ENCODE peak calls at places on chromosomes 2 and 18, in four cellular contexts. L is CD8-positive, alpha-beta T cell; A is heart right ventricle; V is left lung. W is an unnamed sample.
A peak's percentile ranks its signal among the peaks of the same experiment; 100 is the strongest.

GRCh38 chr2:71682341-71682740 is 229.0 kb downstream of the DYSF start:
- DNase-seq in V (peak; percentile 19), L (no peak), A (no peak), W (no peak)

GRCh38 chr2:185245806-185246205 is 492.8 kb upstream of the FSIP2 start:
- DNase-seq in A (peak; percentile 5), L (no peak), V (no peak), W (no peak)

GRCh38 chr2:218569038-218569431 is 396 bp downstream of the CNOT9 start:
- DNase-seq in A (no peak), V (peak; percentile 44), L (peak; percentile 35), W (peak; percentile 23)

GRCh38 chr2:158716091-158716815 is 78.9 kb upstream of the DAPL1 start:
- DNase-seq in L (no peak), A (peak; percentile 88), V (no peak), W (no peak)

GRCh38 chr2:186726938-186727337 is 33.1 kb downstream of the FAM171B start:
- DNase-seq in V (no peak), A (no peak), L (no peak), W (no peak)

GRCh38 chr2:19312949-19313348 is 45.5 kb downstream of the OSR1 start:
- DNase-seq in L (no peak), V (no peak), A (no peak), W (peak; percentile 3)

GRCh38 chr2:240182966-240183365 is 42.5 kb upstream of the OTOS start:
- DNase-seq in V (peak; percentile 5), L (no peak), A (no peak), W (no peak)

GRCh38 chr2:137689549-137689948 is 274.7 kb upstream of the HNMT start:
- DNase-seq in L (no peak), V (no peak), A (no peak), W (no peak)

GRCh38 chr2:133780099-133780996 is 212.1 kb upstream of the NCKAP5 start:
- DNase-seq in A (peak; percentile 69), V (no peak), L (no peak), W (peak; percentile 46)

GRCh38 chr2:61421611-61422010 is 49.3 kb downstream of the USP34 start:
- DNase-seq in A (no peak), L (no peak), V (no peak), W (no peak)

GRCh38 chr2:158949300-158949699 is 19.1 kb upstream of the TANC1 start:
- DNase-seq in V (no peak), L (no peak), A (no peak), W (no peak)

GRCh38 chr18:48136051-48136543 is 205.6 kb upstream of the SMAD2 start:
- DNase-seq in L (no peak), A (no peak), V (peak; percentile 31), W (no peak)

GRCh38 chr18:55968550-55968949 is 380.6 kb upstream of the TCF4 start:
- DNase-seq in V (no peak), A (no peak), L (no peak), W (no peak)

GRCh38 chr18:66616523-66616983 is 12.7 kb upstream of the CDH19 start:
- DNase-seq in V (no peak), A (no peak), L (no peak), W (peak; percentile 17)

GRCh38 chr18:76258209-76258608 is 236.8 kb downstream of the ZNF516 start:
- DNase-seq in A (no peak), V (no peak), L (no peak), W (no peak)

GRCh38 chr18:44767807-44768206 is 87.1 kb downstream of the SETBP1 start:
- DNase-seq in L (no peak), V (no peak), A (no peak), W (no peak)

GRCh38 chr2:223654384-223654915 is 52.3 kb upstream of the SCG2 start:
- DNase-seq in L (no peak), V (no peak), A (no peak), W (no peak)

GRCh38 chr2:26595146-26595545 is 46.0 kb downstream of the CIB4 start:
- DNase-seq in A (no peak), L (no peak), V (peak; percentile 10), W (no peak)

GRCh38 chr2:225494100-225494459 is 94.6 kb downstream of the NYAP2 start:
- DNase-seq in V (no peak), A (no peak), L (no peak), W (no peak)

GRCh38 chr2:20599861-20600461 is 50.9 kb downstream of the HS1BP3 start:
- DNase-seq in A (no peak), L (no peak), V (peak; percentile 14), W (no peak)

GRCh38 chr18:47929681-47930085 is 776 bp downstream of the SMAD2 start:
- DNase-seq in L (no peak), A (peak; percentile 10), V (no peak), W (no peak)

GRCh38 chr2:144659731-144660275 is 139.9 kb upstream of the ZEB2 start:
- DNase-seq in L (peak; percentile 37), A (no peak), V (peak; percentile 76), W (no peak)

GRCh38 chr2:46239847-46240181 is 57.4 kb upstream of the EPAS1 start:
- DNase-seq in L (peak; percentile 22), V (no peak), A (no peak), W (peak; percentile 82)

GRCh38 chr2:206462240-206462854 is 19.0 kb downstream of the ADAM23 start:
- DNase-seq in A (no peak), V (no peak), L (no peak), W (no peak)

GRCh38 chr2:160005908-160006307 is 56.5 kb downstream of the PLA2R1 start:
- DNase-seq in A (no peak), V (no peak), L (no peak), W (no peak)

GRCh38 chr2:240200230-240201051 is 60.0 kb upstream of the OTOS start:
- DNase-seq in L (no peak), A (no peak), V (no peak), W (peak; percentile 3)

GRCh38 chr2:202703091-202703490 is 68.3 kb downstream of the FAM117B start:
- DNase-seq in V (no peak), A (no peak), L (no peak), W (no peak)

GRCh38 chr2:210363261-210363660 is 48.3 kb upstream of the MYL1 start:
- DNase-seq in V (no peak), A (no peak), L (no peak), W (peak; percentile 43)

GRCh38 chr18:9137168-9138066 is 836 bp downstream of the ANKRD12 start:
- DNase-seq in V (peak; percentile 67), L (peak; percentile 62), A (peak; percentile 58), W (peak; percentile 45)

GRCh38 chr18:35158728-35159443 is 81.9 kb upstream of the ZNF397 start:
- DNase-seq in V (no peak), L (no peak), A (no peak), W (peak; percentile 58)

GRCh38 chr2:241882090-241882625 is 12.6 kb downstream of the RTP5 start:
- DNase-seq in L (no peak), V (peak; percentile 57), A (peak; percentile 46), W (no peak)

GRCh38 chr18:8499810-8500663 is 109.2 kb upstream of the RAB12 start:
- DNase-seq in L (no peak), V (no peak), A (no peak), W (no peak)

GRCh38 chr2:234678721-234679120 is 181.8 kb upstream of the ARL4C start:
- DNase-seq in L (no peak), A (no peak), V (no peak), W (no peak)

GRCh38 chr2:174014021-174014698 is 49.0 kb upstream of the SP3 start:
- DNase-seq in V (no peak), L (no peak), A (no peak), W (no peak)

GRCh38 chr2:105103481-105103880 is 65.6 kb downstream of the MRPS9 start:
- DNase-seq in L (no peak), A (no peak), V (no peak), W (no peak)
- H3K4me3 ChIP-seq in L (no peak overlapping the region), A (no peak overlapping the region), V (no peak overlapping the region), W (no peak overlapping the region)

DNA sequence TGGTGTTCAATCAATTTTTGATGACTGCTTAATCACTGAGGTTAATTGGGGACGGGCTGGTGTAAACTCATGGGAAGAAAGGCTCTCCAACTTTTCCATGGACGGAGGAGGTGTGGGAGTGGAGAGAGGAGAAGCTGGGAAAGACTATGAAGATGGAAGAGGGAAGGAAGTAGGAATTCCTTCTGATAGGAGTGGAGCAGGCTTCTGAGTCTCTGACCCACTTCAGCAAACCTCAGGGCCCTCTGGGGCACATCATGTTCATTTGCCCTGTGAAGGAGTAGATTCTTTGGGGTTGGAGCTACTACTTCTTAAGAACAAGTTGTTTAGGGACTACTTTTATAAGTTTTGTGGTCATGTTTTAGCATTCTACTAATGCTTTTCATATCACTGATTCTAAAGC is 87.0 kb upstream of the MAP4K3 start:
- DNase-seq in L (no peak), V (no peak), A (no peak), W (no peak)
- H3K4me3 ChIP-seq in L (no peak overlapping the region), V (no peak overlapping the region), A (no peak overlapping the region), W (no peak overlapping the region)

DNA sequence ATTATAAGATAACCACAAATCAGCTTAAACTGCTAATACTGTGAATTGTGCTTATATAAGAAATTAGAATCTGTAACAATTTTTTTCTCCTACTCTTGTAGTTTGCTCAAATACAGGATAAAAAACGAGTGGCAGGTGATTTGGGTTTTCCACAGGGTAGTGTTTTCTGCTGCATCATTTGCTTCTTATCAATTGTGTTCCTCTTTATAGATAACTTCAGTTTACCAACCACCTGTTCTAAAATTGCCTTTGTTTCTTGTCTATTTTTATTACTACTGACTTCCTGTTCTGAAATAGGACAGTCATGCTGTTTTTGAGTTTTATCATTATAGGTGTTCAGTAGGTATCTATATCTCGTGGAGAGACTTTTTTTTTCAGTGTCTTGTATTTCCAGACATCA is 56.9 kb downstream of the MFSD6 start:
- DNase-seq in L (no peak), A (no peak), V (no peak), W (no peak)
- H3K4me3 ChIP-seq in L (no peak overlapping the region), A (no peak overlapping the region), V (no peak overlapping the region), W (no peak overlapping the region)

GRCh38 chr2:94870392-94871225 is 621 bp upstream of the TEKT4 start:
- DNase-seq in L (no peak), A (no peak), V (no peak), W (no peak)
- H3K4me3 ChIP-seq in L (no peak overlapping the region), A (no peak overlapping the region), V (no peak overlapping the region), W (no peak overlapping the region)

GRCh38 chr2:27932396-27932795 is 41.9 kb downstream of the BABAM2 start:
- DNase-seq in V (no peak), L (no peak), A (no peak), W (no peak)
- H3K4me3 ChIP-seq in V (no peak overlapping the region), L (no peak overlapping the region), A (no peak overlapping the region), W (no peak overlapping the region)

GRCh38 chr2:7730449-7730848 is 813.2 kb downstream of the RNF144A start:
- DNase-seq in L (no peak), A (no peak), V (no peak), W (no peak)

GRCh38 chr2:7726989-7727388 is 809.8 kb downstream of the RNF144A start:
- DNase-seq in L (no peak), V (no peak), A (no peak), W (no peak)

GRCh38 chr2:7728388-7728787 is 811.2 kb downstream of the RNF144A start:
- DNase-seq in L (no peak), A (no peak), V (no peak), W (no peak)

GRCh38 chr2:7732497-7732896 is 815.3 kb downstream of the RNF144A start:
- DNase-seq in A (no peak), L (no peak), V (no peak), W (no peak)

DNA sequence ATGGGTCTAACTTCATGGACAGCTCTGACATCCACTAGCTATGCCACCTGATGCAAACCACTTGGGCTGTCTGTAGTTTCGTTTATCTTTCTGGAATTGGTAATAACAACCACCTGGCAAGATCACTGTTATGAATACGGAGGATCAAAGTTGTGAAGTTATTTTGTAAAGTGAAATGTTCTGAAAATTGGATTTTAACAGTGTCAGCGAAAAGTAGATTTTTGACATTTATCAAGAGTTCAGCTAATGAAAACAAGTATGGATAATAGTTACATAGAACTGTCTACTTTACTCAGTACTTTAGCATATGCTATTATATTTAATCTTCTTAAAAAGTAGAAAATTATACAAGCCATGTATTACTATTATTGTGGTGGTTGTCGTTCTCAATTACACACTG is 813.8 kb downstream of the RNF144A start:
- DNase-seq in A (no peak), L (no peak), V (no peak), W (no peak)
- H3K4me3 ChIP-seq in A (no peak overlapping the region), L (peak overlapping the region; percentile 41), V (no peak overlapping the region), W (no peak overlapping the region)